ENCODE peak calls at places on chromosomes 7 and 10, in five cellular contexts. One of them, this sample, is unnamed.

GRCh38 chr7:132437730-132438129 is 138.5 kb downstream of the PLXNA4 start:
- DNase-seq in H1: no peak
- DNase-seq in trophoblast cell: no peak
- DNase-seq in H9: no peak
- DNase-seq in mesenchymal stem cell: peak
- DNase-seq in this sample: no peak

GRCh38 chr7:130515315-130516047 is 23.6 kb downstream of the MEST start:
- DNase-seq in trophoblast cell: no peak
- DNase-seq in H9: no peak
- DNase-seq in mesenchymal stem cell: no peak
- DNase-seq in H1: no peak
- DNase-seq in this sample: no peak

GRCh38 chr7:47520408-47520807 is 61.5 kb downstream of the TNS3 start:
- DNase-seq in H9: no peak
- DNase-seq in mesenchymal stem cell: peak
- DNase-seq in trophoblast cell: no peak
- DNase-seq in H1: no peak
- DNase-seq in this sample: no peak

GRCh38 chr10:3467052-3467906 is 294.7 kb upstream of the PITRM1 start:
- DNase-seq in trophoblast cell: peak
- DNase-seq in H9: peak
- DNase-seq in mesenchymal stem cell: peak
- DNase-seq in H1: peak
- DNase-seq in this sample: no peak

GRCh38 chr7:18345641-18346234 is 149.8 kb upstream of the HDAC9 start:
- DNase-seq in H1: no peak
- DNase-seq in trophoblast cell: peak
- DNase-seq in H9: peak
- DNase-seq in mesenchymal stem cell: peak
- DNase-seq in this sample: peak

GRCh38 chr7:154777023-154777422 is 225.9 kb downstream of the PAXIP1 start:
- DNase-seq in H1: no peak
- DNase-seq in H9: no peak
- DNase-seq in mesenchymal stem cell: no peak
- DNase-seq in trophoblast cell: peak
- DNase-seq in this sample: no peak

GRCh38 chr7:5207131-5207530 is 17.1 kb downstream of the WIPI2 start:
- DNase-seq in H9: no peak
- DNase-seq in H1: no peak
- DNase-seq in mesenchymal stem cell: no peak
- DNase-seq in trophoblast cell: peak
- DNase-seq in this sample: no peak

GRCh38 chr7:76069238-76069638 is 21.3 kb downstream of the MDH2 start:
- DNase-seq in H9: peak
- DNase-seq in mesenchymal stem cell: peak
- DNase-seq in trophoblast cell: peak
- DNase-seq in H1: peak
- DNase-seq in this sample: no peak

GRCh38 chr10:119807960-119808697 is 64.5 kb downstream of the MCMBP start:
- DNase-seq in trophoblast cell: peak
- DNase-seq in mesenchymal stem cell: peak
- DNase-seq in H9: no peak
- DNase-seq in H1: no peak
- DNase-seq in this sample: no peak

GRCh38 chr10:102403115-102403514 is 7.6 kb downstream of the NFKB2 start:
- DNase-seq in mesenchymal stem cell: no peak
- DNase-seq in H1: no peak
- DNase-seq in trophoblast cell: no peak
- DNase-seq in H9: no peak
- DNase-seq in this sample: no peak

GRCh38 chr7:94630855-94631254 is 25.1 kb downstream of the SGCE start:
- DNase-seq in H9: no peak
- DNase-seq in mesenchymal stem cell: no peak
- DNase-seq in trophoblast cell: no peak
- DNase-seq in H1: no peak
- DNase-seq in this sample: no peak

GRCh38 chr10:126670886-126671285 is 393 bp upstream of the C10orf90 start:
- DNase-seq in H1: no peak
- DNase-seq in H9: no peak
- DNase-seq in mesenchymal stem cell: no peak
- DNase-seq in trophoblast cell: no peak
- DNase-seq in this sample: no peak

GRCh38 chr7:80231719-80232118 is 97.1 kb downstream of the GNAI1 start:
- DNase-seq in H1: no peak
- DNase-seq in mesenchymal stem cell: peak
- DNase-seq in trophoblast cell: no peak
- DNase-seq in H9: no peak
- DNase-seq in this sample: no peak

GRCh38 chr7:89731751-89732150 is 422.5 kb upstream of the STEAP1 start:
- DNase-seq in mesenchymal stem cell: no peak
- DNase-seq in trophoblast cell: no peak
- DNase-seq in H9: no peak
- DNase-seq in H1: no peak
- DNase-seq in this sample: no peak

GRCh38 chr7:112484671-112485097 is 3.9 kb downstream of the LSMEM1 start:
- DNase-seq in mesenchymal stem cell: peak
- DNase-seq in trophoblast cell: peak
- DNase-seq in H9: no peak
- DNase-seq in H1: no peak
- DNase-seq in this sample: no peak

GRCh38 chr7:82179311-82179710 is 264.3 kb downstream of the CACNA2D1 start:
- DNase-seq in H1: no peak
- DNase-seq in trophoblast cell: no peak
- DNase-seq in H9: no peak
- DNase-seq in mesenchymal stem cell: peak
- DNase-seq in this sample: no peak

GRCh38 chr7:121113288-121113687 is 124.8 kb downstream of the CPED1 start:
- DNase-seq in trophoblast cell: peak
- DNase-seq in H9: no peak
- DNase-seq in H1: no peak
- DNase-seq in mesenchymal stem cell: peak
- DNase-seq in this sample: no peak

GRCh38 chr10:85787393-85787792 is 579.2 kb downstream of the GRID1 start:
- DNase-seq in H1: no peak
- DNase-seq in mesenchymal stem cell: no peak
- DNase-seq in H9: no peak
- DNase-seq in trophoblast cell: no peak
- DNase-seq in this sample: no peak

GRCh38 chr10:26860026-26860541 is 674 bp downstream of the ABI1 start:
- DNase-seq in H1: no peak
- DNase-seq in mesenchymal stem cell: peak
- DNase-seq in trophoblast cell: peak
- DNase-seq in H9: peak
- DNase-seq in this sample: peak

GRCh38 chr10:129956285-129956649 is 7.8 kb downstream of the EBF3 start:
- DNase-seq in H1: no peak
- DNase-seq in mesenchymal stem cell: no peak
- DNase-seq in trophoblast cell: no peak
- DNase-seq in H9: no peak
- DNase-seq in this sample: no peak

GRCh38 chr7:146172112-146172511 is 55.5 kb downstream of the CNTNAP2 start:
- DNase-seq in H9: no peak
- DNase-seq in trophoblast cell: no peak
- DNase-seq in mesenchymal stem cell: no peak
- DNase-seq in H1: no peak
- DNase-seq in this sample: no peak

GRCh38 chr10:100148353-100149211 is 37.2 kb downstream of the ERLIN1 start:
- DNase-seq in H1: no peak
- DNase-seq in mesenchymal stem cell: peak
- DNase-seq in trophoblast cell: peak
- DNase-seq in H9: no peak
- DNase-seq in this sample: no peak

GRCh38 chr7:31003721-31004120 is 40.0 kb downstream of the GHRHR start:
- DNase-seq in mesenchymal stem cell: no peak
- DNase-seq in H1: no peak
- DNase-seq in H9: no peak
- DNase-seq in trophoblast cell: no peak
- DNase-seq in this sample: no peak

GRCh38 chr7:26410156-26410555 is 118.5 kb downstream of the SNX10 start:
- DNase-seq in H1: no peak
- DNase-seq in trophoblast cell: no peak
- DNase-seq in H9: no peak
- DNase-seq in mesenchymal stem cell: no peak
- DNase-seq in this sample: no peak

GRCh38 chr10:72783290-72783689 is 91.3 kb downstream of the MCU start:
- DNase-seq in mesenchymal stem cell: no peak
- DNase-seq in H9: no peak
- DNase-seq in H1: no peak
- DNase-seq in trophoblast cell: no peak
- DNase-seq in this sample: no peak

GRCh38 chr7:151251328-151251925 is 2.9 kb upstream of the SMARCD3 start:
- DNase-seq in trophoblast cell: no peak
- DNase-seq in H9: no peak
- DNase-seq in H1: no peak
- DNase-seq in mesenchymal stem cell: peak
- DNase-seq in this sample: peak
- H3K4ac ChIP-seq in trophoblast cell: peak
- H3K4ac ChIP-seq in H9: no peak
- H3K4ac ChIP-seq in H1: no peak
- H3K4ac ChIP-seq in mesenchymal stem cell: peak
- H3K4ac ChIP-seq in this sample: no peak

GRCh38 chr7:135233570-135233969 is at the start of gene STRA8:
- DNase-seq in trophoblast cell: no peak
- DNase-seq in H1: no peak
- DNase-seq in H9: no peak
- DNase-seq in mesenchymal stem cell: no peak
- DNase-seq in this sample: no peak

GRCh38 chr7:135234727-135235126 is 1.1 kb downstream of the STRA8 start:
- DNase-seq in mesenchymal stem cell: no peak
- DNase-seq in trophoblast cell: no peak
- DNase-seq in H9: no peak
- DNase-seq in H1: no peak
- DNase-seq in this sample: no peak

GRCh38 chr7:135231686-135232085 is 2.0 kb upstream of the STRA8 start:
- DNase-seq in mesenchymal stem cell: no peak
- DNase-seq in H9: no peak
- DNase-seq in H1: no peak
- DNase-seq in trophoblast cell: no peak
- DNase-seq in this sample: no peak

GRCh38 chr7:135232720-135233119 is 918 bp upstream of the STRA8 start:
- DNase-seq in H1: no peak
- DNase-seq in trophoblast cell: no peak
- DNase-seq in H9: peak
- DNase-seq in mesenchymal stem cell: no peak
- DNase-seq in this sample: no peak

DNA sequence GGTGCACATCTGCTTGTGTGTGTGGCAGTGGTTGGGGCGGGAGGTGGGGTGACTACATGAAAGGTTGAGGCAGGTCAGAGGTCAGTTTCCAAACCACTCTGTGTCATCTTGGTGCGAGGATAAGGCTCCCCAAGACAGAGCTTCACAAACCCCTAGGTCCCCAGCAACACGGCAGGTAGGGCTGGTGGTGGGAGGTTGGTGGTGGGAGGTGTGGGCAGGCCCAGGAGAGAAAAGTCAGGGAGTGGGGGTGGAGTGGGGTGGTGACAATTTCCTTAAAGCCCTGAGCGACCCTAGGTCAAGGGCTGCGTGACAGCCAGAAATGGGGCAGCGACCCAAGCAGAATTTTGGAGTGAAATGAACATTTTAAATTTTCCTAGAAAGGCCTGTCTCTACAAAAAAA is 1.6 kb upstream of the STRA8 start:
- DNase-seq in trophoblast cell: no peak
- DNase-seq in H9: no peak
- DNase-seq in H1: no peak
- DNase-seq in mesenchymal stem cell: no peak
- DNase-seq in this sample: no peak
- H4K8ac ChIP-seq in trophoblast cell: no peak
- H4K8ac ChIP-seq in H9: no peak
- H4K8ac ChIP-seq in H1: no peak
- H4K8ac ChIP-seq in mesenchymal stem cell: no peak
- H4K8ac ChIP-seq in this sample: no peak

DNA sequence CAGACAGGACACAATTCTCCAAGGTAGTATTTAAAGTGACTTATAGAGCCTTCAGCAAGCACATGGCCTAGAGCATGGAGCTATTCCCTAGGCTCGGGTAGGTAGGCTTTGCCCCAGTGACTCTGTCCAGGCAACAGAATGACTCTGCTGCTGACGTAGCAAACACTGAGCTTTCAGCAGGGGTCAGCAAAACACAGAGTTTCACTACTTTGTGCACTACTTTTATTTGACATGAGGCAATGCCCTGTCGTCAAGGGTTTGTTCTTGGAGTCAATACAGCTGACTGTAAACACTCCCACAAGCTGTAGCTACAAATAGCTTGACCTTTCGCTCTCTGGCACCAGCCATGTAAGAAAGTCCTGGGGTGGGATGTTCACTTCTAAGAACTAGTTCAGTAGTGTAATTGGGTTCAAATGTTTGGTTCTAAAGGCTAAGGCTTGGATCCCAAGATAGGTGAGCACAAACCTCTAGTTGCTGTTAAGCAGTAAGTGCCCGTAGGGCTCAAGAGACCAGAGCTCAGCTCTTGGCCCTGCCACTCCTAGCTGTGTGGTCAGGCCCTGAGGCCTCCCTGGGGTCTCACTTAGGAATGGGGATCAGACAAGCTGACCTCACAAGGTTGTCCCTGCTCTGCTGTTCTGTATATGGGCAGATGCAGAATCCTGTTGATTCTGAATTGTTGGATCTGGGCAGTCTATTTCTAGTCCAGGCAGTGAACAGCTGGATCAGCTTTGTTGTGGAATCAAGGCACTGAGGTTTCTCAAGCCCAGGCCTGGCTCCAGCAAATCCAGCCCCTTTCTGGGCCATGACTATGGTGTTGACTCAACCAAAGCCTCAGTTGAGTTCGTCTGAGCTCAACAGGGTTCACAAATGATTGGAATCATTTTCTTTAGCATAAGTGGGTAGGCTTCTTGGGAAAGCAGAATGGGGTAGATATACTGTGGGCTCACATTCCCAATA is 10.7 kb downstream of the NODAL start:
- DNase-seq in mesenchymal stem cell: peak
- DNase-seq in H1: no peak
- DNase-seq in H9: peak
- DNase-seq in trophoblast cell: no peak
- DNase-seq in this sample: no peak
- H2BK12ac ChIP-seq in mesenchymal stem cell: no peak
- H2BK12ac ChIP-seq in H1: no peak
- H2BK12ac ChIP-seq in H9: no peak
- H2BK12ac ChIP-seq in trophoblast cell: no peak
- H2BK12ac ChIP-seq in this sample: no peak

DNA sequence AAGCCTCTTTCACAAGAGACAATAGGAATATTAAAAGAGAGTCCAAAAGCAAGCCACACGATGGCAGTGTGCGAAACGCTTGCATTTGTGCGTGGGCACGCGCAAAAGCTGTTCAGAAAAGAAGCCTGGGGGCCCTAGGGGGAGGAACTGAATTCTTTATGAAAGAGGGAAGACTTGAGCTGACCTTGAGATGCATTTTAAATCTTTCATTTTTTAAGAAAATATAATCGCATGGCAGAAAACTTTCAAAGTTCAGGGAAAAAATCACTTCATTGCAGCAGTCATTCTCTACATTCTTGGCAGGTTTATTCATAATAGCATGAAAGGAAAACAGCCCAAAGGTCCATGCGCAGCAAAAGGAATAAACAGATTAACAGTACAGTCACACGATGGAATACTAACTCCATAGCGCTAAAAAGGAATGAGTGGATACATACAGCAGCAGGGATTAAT is 206.5 kb upstream of the PRKCQ start:
- DNase-seq in H1: no peak
- DNase-seq in mesenchymal stem cell: peak
- DNase-seq in H9: no peak
- DNase-seq in trophoblast cell: peak
- DNase-seq in this sample: no peak
- H3K4ac ChIP-seq in H1: no peak
- H3K4ac ChIP-seq in mesenchymal stem cell: no peak
- H3K4ac ChIP-seq in H9: no peak
- H3K4ac ChIP-seq in trophoblast cell: no peak
- H3K4ac ChIP-seq in this sample: no peak

This sample was measured in neuronal stem cell.